ENCODE peak calls at places on chromosomes 6 and 20, in ten cellular contexts. T is HT-29; G is CD8-positive, alpha-beta T cell; C is mucosa of descending colon; E is GM13976; A is NCI-H2029; U is ACHN; V is stimulated activated naive CD8-positive, alpha-beta T cell treated with anti-CD3 and anti-CD28 coated beads, Interleukin-15, Interleukin-2, amounts not matched to agents 100 U/mL and 50 U/mL, for 24 hours; J is HTR-8/SVneo; N is AML-193. K is an unnamed sample.

GRCh38 chr6:133923938-133924593 is 29.0 kb upstream of the TBPL1 start:
- DNase-seq in G (peak), U (peak), C (no peak), J (peak), A (peak), N (peak), T (peak), E (peak), V (peak), K (peak)

GRCh38 chr6:31541059-31541657 is 645 bp downstream of the DDX39B start:
- DNase-seq in J (no peak), U (peak), E (peak), C (peak), G (peak), A (peak), N (peak), V (peak), T (no peak), K (peak)

GRCh38 chr20:51379601-51380341 is 162.7 kb downstream of the NFATC2 start:
- DNase-seq in C (no peak), N (no peak), G (no peak), J (no peak), T (no peak), V (no peak), U (no peak), E (no peak), A (no peak), K (no peak)

GRCh38 chr6:166989427-166990034 is 9.7 kb upstream of the CEP43 start:
- DNase-seq in U (peak), J (no peak), T (peak), N (peak), G (peak), A (no peak), C (no peak), V (peak), E (no peak), K (no peak)

GRCh38 chr6:56023829-56024228 is 148.4 kb upstream of the BMP5 start:
- DNase-seq in J (no peak), U (no peak), A (no peak), G (no peak), E (no peak), T (no peak), V (no peak), N (no peak), C (no peak), K (no peak)

GRCh38 chr20:23161968-23162696 is 76.0 kb upstream of the CD93 start:
- DNase-seq in G (no peak), C (peak), V (no peak), N (no peak), E (no peak), T (peak), J (no peak), A (peak), U (peak), K (peak)

GRCh38 chr6:449057-449430 is 57.5 kb downstream of the IRF4 start:
- DNase-seq in A (no peak), U (no peak), T (no peak), V (no peak), E (no peak), J (no peak), C (no peak), G (no peak), N (no peak), K (no peak)

GRCh38 chr6:119627908-119628669 is 278.5 kb upstream of the MAN1A1 start:
- DNase-seq in V (no peak), C (no peak), J (no peak), T (no peak), U (no peak), G (no peak), A (no peak), E (no peak), N (no peak), K (peak)

GRCh38 chr6:46325561-46326525 is 155.1 kb upstream of the ENPP5 start:
- DNase-seq in N (no peak), G (no peak), V (no peak), T (no peak), C (no peak), A (no peak), E (peak), U (peak), J (peak), K (no peak)

GRCh38 chr6:153129873-153130514 is 1.1 kb downstream of the RGS17 start:
- DNase-seq in A (no peak), N (no peak), T (no peak), C (no peak), E (peak), J (peak), V (peak), G (no peak), U (peak), K (no peak)

GRCh38 chr20:31440012-31440659 is at the start of gene DEFB123:
- DNase-seq in A (no peak), E (no peak), G (no peak), N (no peak), V (peak), T (no peak), J (no peak), U (no peak), C (no peak), K (no peak)

GRCh38 chr20:13858496-13859270 is 73.9 kb downstream of the NDUFAF5 start:
- DNase-seq in N (no peak), T (no peak), A (no peak), V (no peak), G (no peak), E (no peak), C (no peak), J (no peak), U (no peak), K (no peak)

GRCh38 chr6:139839506-139840156 is 465.2 kb upstream of the CITED2 start:
- DNase-seq in E (no peak), J (no peak), G (no peak), A (no peak), U (no peak), V (no peak), T (no peak), C (no peak), N (peak), K (peak)

GRCh38 chr20:59735486-59735885 is 131.1 kb downstream of the PHACTR3 start:
- DNase-seq in C (no peak), U (no peak), V (no peak), T (no peak), G (no peak), J (no peak), E (no peak), N (no peak), A (no peak), K (no peak)

GRCh38 chr20:21901470-21902275 is 196.2 kb downstream of the PAX1 start:
- DNase-seq in C (peak), G (no peak), A (peak), T (peak), V (no peak), J (no peak), E (no peak), N (no peak), U (no peak), K (peak)

GRCh38 chr6:36075656-36076055 is 48.0 kb downstream of the MAPK14 start:
- DNase-seq in V (no peak), C (peak), T (peak), G (no peak), E (no peak), A (no peak), U (no peak), N (no peak), J (no peak), K (no peak)

GRCh38 chr20:10861619-10862018 is 187.8 kb upstream of the JAG1 start:
- DNase-seq in V (no peak), T (peak), A (no peak), E (no peak), C (no peak), U (no peak), G (no peak), J (no peak), N (no peak), K (peak)

GRCh38 chr6:83696674-83697073 is 12.2 kb downstream of the SNAP91 start:
- DNase-seq in U (no peak), E (no peak), J (no peak), T (peak), N (no peak), V (no peak), G (no peak), C (no peak), A (no peak), K (no peak)

GRCh38 chr6:17768388-17768787 is 61.7 kb upstream of the NUP153 start:
- DNase-seq in A (no peak), N (no peak), E (no peak), T (peak), G (no peak), V (no peak), U (peak), C (no peak), J (no peak), K (no peak)

GRCh38 chr6:163323274-163323673 is 91.2 kb upstream of the QKI start:
- DNase-seq in U (no peak), G (no peak), V (no peak), T (no peak), E (no peak), C (no peak), J (no peak), A (no peak), N (no peak), K (no peak)

GRCh38 chr20:54122189-54122588 is 51.6 kb downstream of the CYP24A1 start:
- DNase-seq in C (no peak), E (no peak), U (peak), T (peak), A (no peak), J (no peak), G (no peak), V (no peak), N (no peak), K (no peak)

GRCh38 chr6:1814279-1814678 is 204.6 kb downstream of the FOXC1 start:
- DNase-seq in T (no peak), G (no peak), J (no peak), U (no peak), E (no peak), N (no peak), A (no peak), V (no peak), C (no peak), K (no peak)

GRCh38 chr6:74319292-74319691 is 623.3 kb downstream of the CD109 start:
- DNase-seq in A (no peak), J (no peak), E (no peak), T (no peak), G (no peak), C (no peak), N (no peak), U (no peak), V (no peak), K (no peak)

GRCh38 chr6:74603676-74604075 is 602.2 kb downstream of the COL12A1 start:
- DNase-seq in U (no peak), V (no peak), A (no peak), N (no peak), J (no peak), E (no peak), T (no peak), G (no peak), C (no peak), K (no peak)

GRCh38 chr6:14458669-14459266 is 341.2 kb downstream of the CD83 start:
- DNase-seq in E (no peak), A (no peak), N (no peak), J (peak), G (no peak), C (no peak), V (no peak), T (no peak), U (no peak), K (no peak)

GRCh38 chr6:163844761-163845160 is 430.2 kb downstream of the QKI start:
- DNase-seq in T (no peak), J (no peak), N (no peak), V (no peak), C (no peak), G (no peak), A (no peak), U (no peak), E (no peak), K (no peak)

GRCh38 chr6:7647504-7647903 is 57.5 kb downstream of the SNRNP48 start:
- DNase-seq in E (peak), N (no peak), J (no peak), A (no peak), U (no peak), C (no peak), V (no peak), G (no peak), T (no peak), K (no peak)

GRCh38 chr6:139016337-139017213 is 12.0 kb upstream of the ABRACL start:
- DNase-seq in N (peak), E (peak), C (no peak), J (no peak), U (no peak), T (no peak), G (no peak), A (no peak), V (no peak), K (no peak)

GRCh38 chr6:14066782-14067406 is 50.7 kb upstream of the CD83 start:
- DNase-seq in A (peak), G (no peak), J (peak), N (peak), C (no peak), V (no peak), T (peak), E (peak), U (peak), K (peak)

GRCh38 chr6:133705731-133706130 is 183.2 kb upstream of the TCF21 start:
- DNase-seq in J (peak), G (no peak), U (no peak), E (no peak), T (peak), N (no peak), C (no peak), V (no peak), A (no peak), K (no peak)

GRCh38 chr6:35663447-35664235 is 25.1 kb downstream of the FKBP5 start:
- DNase-seq in A (no peak), J (peak), T (no peak), N (no peak), C (no peak), V (no peak), U (peak), E (peak), G (no peak), K (no peak)

GRCh38 chr20:2206957-2207769 is 88.6 kb upstream of the TGM3 start:
- DNase-seq in A (peak), G (peak), U (peak), J (peak), E (peak), T (peak), V (peak), N (peak), C (peak), K (peak)

GRCh38 chr6:37514377-37514776 is 14.7 kb upstream of the CCDC167 start:
- DNase-seq in G (no peak), T (no peak), C (no peak), U (no peak), V (peak), E (no peak), N (no peak), J (no peak), A (no peak), K (no peak)

GRCh38 chr6:111220383-111221031 is 133.2 kb downstream of the SLC16A10 start:
- DNase-seq in V (no peak), C (no peak), N (no peak), G (no peak), T (no peak), U (no peak), A (no peak), E (no peak), J (no peak), K (no peak)

GRCh38 chr6:33694401-33694931 is 17.0 kb downstream of the UQCC2 start:
- DNase-seq in V (peak), E (no peak), C (no peak), N (no peak), T (no peak), A (no peak), U (no peak), G (peak), J (peak), K (peak)

GRCh38 chr6:85579581-85579980 is 14.1 kb downstream of the SNX14 start:
- DNase-seq in U (no peak), T (no peak), A (no peak), V (no peak), E (no peak), G (no peak), J (no peak), C (no peak), N (no peak), K (no peak)

K was measured in body of pancreas.